ENCODE peak calls at places on chromosomes 6 and 20, in five cellular contexts. J is endothelial cell of umbilical vein, R is GM23338, V is GM12878, S is HCT116. T is an unnamed sample.

GRCh38 chr6:15329154-15329781 is 83.4 kb downstream of the JARID2 start:
- DNase-seq in J (no peak), R (no peak), V (no peak), S (no peak), T (no peak)

GRCh38 chr6:108260126-108260808 is 573 bp downstream of the SNX3 start:
- DNase-seq in J (peak), R (peak), V (peak), S (peak), T (peak)

GRCh38 chr6:11494786-11495564 is 42.6 kb upstream of the TMEM170B start:
- DNase-seq in J (no peak), R (no peak), V (no peak), S (no peak), T (no peak)

GRCh38 chr20:14361509-14362179 is 24.2 kb upstream of the FLRT3 start:
- DNase-seq in J (no peak), R (no peak), V (no peak), S (no peak), T (no peak)

GRCh38 chr6:43668151-43669028 is 19.2 kb downstream of the MRPS18A start:
- DNase-seq in J (peak), R (peak), V (peak), S (peak), T (no peak)

GRCh38 chr20:32449890-32450401 is 91.8 kb downstream of the ASXL1 start:
- DNase-seq in J (no peak), R (no peak), V (no peak), S (no peak), T (no peak)

GRCh38 chr6:169070506-169071176 is 183.0 kb downstream of the THBS2 start:
- DNase-seq in J (no peak), R (no peak), V (no peak), S (peak), T (no peak)

GRCh38 chr20:61662226-61662945 is 403.3 kb downstream of the TAF4 start:
- DNase-seq in J (no peak), R (peak), V (no peak), S (no peak), T (no peak)

DNA sequence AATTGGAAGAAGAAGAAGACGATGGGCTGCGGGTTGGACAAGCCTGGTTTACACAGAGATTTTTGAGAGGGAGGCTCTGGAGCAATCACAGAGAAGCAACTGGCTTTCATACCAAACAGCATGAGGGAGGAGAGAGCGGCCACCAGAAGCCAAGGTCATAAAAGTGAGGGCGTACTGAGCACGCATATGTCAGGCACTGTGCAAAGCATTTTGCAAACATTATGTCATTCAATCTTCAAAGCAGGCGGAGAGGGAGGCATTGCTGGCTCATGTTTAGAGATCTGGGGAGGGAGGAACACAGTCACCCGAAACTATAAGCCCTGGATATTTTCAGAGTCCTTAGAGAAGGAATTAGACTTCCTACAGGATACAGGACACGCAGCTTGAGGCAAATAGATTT is 24.7 kb downstream of the RAMACL start:
- DNase-seq in J (no peak), R (no peak), V (no peak), S (no peak), T (no peak)
- TF ChIP-seq POLR2AphosphoS5 in J (no peak), R (no peak), V (no peak), S (no peak), T (no peak)

GRCh38 chr20:23776067-23776771 is 25.5 kb upstream of the CST1 start:
- DNase-seq in J (no peak), R (peak), V (no peak), S (no peak), T (no peak)
- H3K4me3 ChIP-seq in J (no peak), R (peak), V (no peak), S (no peak), T (no peak)

GRCh38 chr6:42156638-42157037 is 14.2 kb upstream of the C6orf132 start:
- DNase-seq in J (no peak), R (no peak), V (no peak), S (no peak), T (no peak)

GRCh38 chr6:42153921-42154320 is 11.5 kb upstream of the C6orf132 start:
- DNase-seq in J (no peak), R (no peak), V (no peak), S (no peak), T (no peak)

GRCh38 chr6:42158011-42158410 is 15.2 kb upstream of the GUCA1A start:
- DNase-seq in J (no peak), R (no peak), V (no peak), S (no peak), T (no peak)

GRCh38 chr6:42154461-42155209 is 12.2 kb upstream of the C6orf132 start:
- DNase-seq in J (no peak), R (no peak), V (no peak), S (no peak), T (no peak)

DNA sequence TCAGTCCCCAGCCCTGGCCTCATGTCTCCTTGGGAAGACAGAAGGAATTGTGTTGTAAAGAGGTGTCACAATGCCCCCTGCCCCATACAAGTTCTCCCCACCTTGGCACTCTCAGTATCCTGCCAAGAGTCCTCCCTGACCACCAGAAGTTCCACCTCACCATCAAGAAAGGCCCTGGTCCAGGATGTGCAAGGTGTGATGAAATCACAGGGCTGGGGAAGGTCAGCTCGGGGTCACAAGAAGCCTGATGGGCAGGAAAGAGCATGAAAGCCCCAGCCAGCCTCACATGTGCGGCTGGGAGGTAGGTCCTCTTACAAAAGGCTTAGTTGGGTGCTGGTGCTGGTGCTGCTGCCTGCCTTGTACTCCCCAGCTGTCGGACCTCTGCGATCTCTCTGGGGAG is 12.9 kb upstream of the C6orf132 start:
- DNase-seq in J (no peak), R (no peak), V (no peak), S (no peak), T (no peak)
- TF ChIP-seq POLR2AphosphoS5 in J (no peak), R (no peak), V (no peak), S (no peak), T (no peak)

GRCh38 chr6:87334683-87335082 is 5.6 kb upstream of the GJB7 start:
- DNase-seq in J (no peak), R (no peak), V (no peak), S (no peak), T (no peak)
- H3K4me3 ChIP-seq in J (no peak), R (no peak), V (no peak), S (no peak), T (no peak)

GRCh38 chr6:29490055-29490454 is 2.3 kb upstream of the MAS1L start:
- DNase-seq in J (no peak), R (no peak), V (no peak), S (no peak), T (no peak)

GRCh38 chr6:29491574-29491973 is 3.8 kb upstream of the MAS1L start:
- DNase-seq in J (no peak), R (no peak), V (no peak), S (no peak), T (peak)

GRCh38 chr6:29488874-29489273 is 1.1 kb upstream of the MAS1L start:
- DNase-seq in J (no peak), R (no peak), V (no peak), S (no peak), T (no peak)

GRCh38 chr6:29489286-29489685 is 1.5 kb upstream of the MAS1L start:
- DNase-seq in J (no peak), R (no peak), V (no peak), S (no peak), T (peak)

GRCh38 chr6:29490552-29490951 is 2.8 kb upstream of the MAS1L start:
- DNase-seq in J (no peak), R (no peak), V (no peak), S (no peak), T (peak)
- TF ChIP-seq POLR2AphosphoS5 in J (no peak), R (no peak), V (no peak), S (no peak), T (no peak)

DNA sequence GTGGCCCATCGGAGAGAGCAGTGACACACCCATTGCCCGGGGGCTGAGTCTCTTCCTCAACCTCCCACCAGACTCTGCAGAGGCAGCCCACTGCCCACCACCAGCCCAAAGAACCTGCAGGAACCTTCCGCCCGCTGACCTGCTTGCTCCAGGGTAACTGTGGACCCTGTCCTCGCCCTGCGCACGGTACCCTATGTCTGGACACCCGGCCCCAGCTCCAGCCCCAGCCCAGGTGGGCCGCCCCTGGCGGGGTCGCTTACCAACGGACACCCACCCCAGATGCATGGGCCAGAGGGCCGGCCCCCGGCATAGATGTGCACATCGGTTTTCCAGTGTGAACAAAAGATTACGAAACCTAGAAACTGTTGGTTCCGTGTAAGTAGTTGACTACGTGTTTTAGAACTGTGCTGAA is 118.2 kb downstream of the JPH2 start:
- DNase-seq in J (no peak), R (no peak), V (no peak), S (no peak), T (peak)
- H3K4me3 ChIP-seq in J (no peak), R (no peak), V (peak), S (no peak), T (no peak)

GRCh38 chr6:75609639-75610590 is 8.2 kb downstream of the SENP6 start:
- DNase-seq in J (peak), R (peak), V (no peak), S (no peak), T (no peak)
- TF ChIP-seq POLR2AphosphoS5 in J (no peak), R (no peak), V (no peak), S (no peak), T (no peak)

GRCh38 chr6:2783188-2783957 is 18.2 kb downstream of the WRNIP1 start:
- DNase-seq in J (peak), R (peak), V (no peak), S (no peak), T (no peak)

GRCh38 chr6:2782356-2782708 is 17.1 kb downstream of the WRNIP1 start:
- DNase-seq in J (no peak), R (no peak), V (no peak), S (no peak), T (peak)

GRCh38 chr6:2781685-2782355 is 16.6 kb downstream of the WRNIP1 start:
- DNase-seq in J (no peak), R (no peak), V (no peak), S (no peak), T (peak)

GRCh38 chr6:2784061-2784460 is 18.9 kb downstream of the WRNIP1 start:
- DNase-seq in J (no peak), R (no peak), V (no peak), S (no peak), T (peak)

GRCh38 chr6:2782825-2783187 is 17.6 kb downstream of the WRNIP1 start:
- DNase-seq in J (no peak), R (no peak), V (no peak), S (no peak), T (peak)
- H3K4me3 ChIP-seq in J (no peak), R (no peak), V (no peak), S (no peak), T (no peak)